ENCODE peak calls at places on chromosome 17, in seven cellular contexts. J is psoas muscle, L is cardiac fibroblast, A is thoracic aorta, U is upper lobe of left lung, Q is HFF-Myc, S is lower leg skin. V is an unnamed sample.

GRCh38 chr17:4033751-4034251 is 69.6 kb upstream of the ATP2A3 start:
- DNase-seq in J (no peak), L (no peak), A (no peak), U (no peak), Q (no peak), S (no peak), V (no peak)

GRCh38 chr17:66715745-66716156 is 119.2 kb upstream of the CACNG5 start:
- DNase-seq in J (no peak), L (peak), A (no peak), U (no peak), Q (peak), S (no peak), V (peak)

GRCh38 chr17:2292100-2292499 is 11.5 kb downstream of the SMG6 start:
- DNase-seq in J (no peak), L (no peak), A (no peak), U (no peak), Q (no peak), S (no peak), V (peak)

GRCh38 chr17:19508327-19508867 is 25.3 kb upstream of the SLC47A1 start:
- DNase-seq in J (peak), L (no peak), A (no peak), U (peak), Q (no peak), S (no peak), V (no peak)

GRCh38 chr17:67519801-67520251 is 142.7 kb downstream of the PITPNC1 start:
- DNase-seq in J (no peak), L (no peak), A (no peak), U (no peak), Q (no peak), S (no peak), V (no peak)

GRCh38 chr17:35241520-35241919 is 1.4 kb upstream of the SLFN5 start:
- DNase-seq in J (peak), L (no peak), A (no peak), U (no peak), Q (no peak), S (no peak), V (no peak)

GRCh38 chr17:42251115-42251514 is 25.1 kb downstream of the STAT5B start:
- DNase-seq in J (no peak), L (peak), A (no peak), U (no peak), Q (no peak), S (no peak), V (no peak)

GRCh38 chr17:32827227-32827626 is 49.7 kb downstream of the MYO1D start:
- DNase-seq in J (no peak), L (no peak), A (no peak), U (no peak), Q (no peak), S (no peak), V (no peak)

GRCh38 chr17:69350911-69351310 is 24.0 kb upstream of the ABCA5 start:
- DNase-seq in J (no peak), L (no peak), A (no peak), U (no peak), Q (no peak), S (no peak), V (no peak)

GRCh38 chr17:48322060-48322459 is 108.0 kb downstream of the SKAP1 start:
- DNase-seq in J (no peak), L (peak), A (no peak), U (no peak), Q (no peak), S (no peak), V (peak)

GRCh38 chr17:79944821-79945391 is 90.8 kb downstream of the TBC1D16 start:
- DNase-seq in J (peak), L (no peak), A (no peak), U (peak), Q (no peak), S (no peak), V (no peak)

GRCh38 chr17:18854956-18855355 is 3.0 kb upstream of the PRPSAP2 start:
- DNase-seq in J (no peak), L (no peak), A (no peak), U (no peak), Q (no peak), S (no peak), V (no peak)

GRCh38 chr17:65530985-65531507 is 30.4 kb downstream of the AXIN2 start:
- DNase-seq in J (no peak), L (peak), A (no peak), U (no peak), Q (peak), S (no peak), V (no peak)

GRCh38 chr17:9531080-9531479 is 44.5 kb downstream of the STX8 start:
- DNase-seq in J (no peak), L (peak), A (no peak), U (no peak), Q (no peak), S (no peak), V (no peak)

GRCh38 chr17:6456914-6457687 is 12.8 kb downstream of the PIMREG start:
- DNase-seq in J (peak), L (peak), A (no peak), U (no peak), Q (no peak), S (no peak), V (peak)

GRCh38 chr17:63445571-63446217 is 412 bp downstream of the CYB561 start:
- DNase-seq in J (no peak), L (no peak), A (no peak), U (peak), Q (no peak), S (no peak), V (no peak)

GRCh38 chr17:15306406-15306970 is 34.9 kb downstream of the TEKT3 start:
- DNase-seq in J (no peak), L (peak), A (no peak), U (no peak), Q (no peak), S (no peak), V (no peak)

GRCh38 chr17:38751803-38752118 is 780 bp upstream of the PSMB3 start:
- DNase-seq in J (peak), L (peak), A (no peak), U (peak), Q (peak), S (peak), V (peak)

GRCh38 chr17:27268394-27269085 is 25.4 kb upstream of the WSB1 start:
- DNase-seq in J (no peak), L (no peak), A (no peak), U (peak), Q (no peak), S (no peak), V (no peak)

GRCh38 chr17:21089933-21090888 is 36.6 kb upstream of the DHRS7B start:
- DNase-seq in J (no peak), L (no peak), A (no peak), U (no peak), Q (no peak), S (no peak), V (no peak)

GRCh38 chr17:48593126-48593829 is at the start of gene HOXB5:
- DNase-seq in J (no peak), L (no peak), A (no peak), U (no peak), Q (no peak), S (no peak), V (no peak)

GRCh38 chr17:75856062-75856681 is 1.0 kb upstream of the WBP2 start:
- DNase-seq in J (no peak), L (no peak), A (no peak), U (no peak), Q (no peak), S (no peak), V (no peak)

GRCh38 chr17:35568561-35568960 is 7.9 kb upstream of the SLFN14 start:
- DNase-seq in J (no peak), L (peak), A (no peak), U (peak), Q (no peak), S (no peak), V (peak)

GRCh38 chr17:73420897-73421296 is 109.1 kb upstream of the CDC42EP4 start:
- DNase-seq in J (no peak), L (no peak), A (no peak), U (no peak), Q (no peak), S (no peak), V (no peak)
- TF ChIP-seq CTCF in J (no peak), L (peak), A (no peak), U (no peak), Q (peak), S (no peak), V (peak)

GRCh38 chr17:78345172-78345571 is 14.7 kb downstream of the SOCS3 start:
- DNase-seq in J (no peak), L (no peak), A (no peak), U (no peak), Q (no peak), S (no peak), V (no peak)
- TF ChIP-seq CTCF in J (peak), L (no peak), A (no peak), U (no peak), Q (no peak), S (no peak), V (peak)

DNA sequence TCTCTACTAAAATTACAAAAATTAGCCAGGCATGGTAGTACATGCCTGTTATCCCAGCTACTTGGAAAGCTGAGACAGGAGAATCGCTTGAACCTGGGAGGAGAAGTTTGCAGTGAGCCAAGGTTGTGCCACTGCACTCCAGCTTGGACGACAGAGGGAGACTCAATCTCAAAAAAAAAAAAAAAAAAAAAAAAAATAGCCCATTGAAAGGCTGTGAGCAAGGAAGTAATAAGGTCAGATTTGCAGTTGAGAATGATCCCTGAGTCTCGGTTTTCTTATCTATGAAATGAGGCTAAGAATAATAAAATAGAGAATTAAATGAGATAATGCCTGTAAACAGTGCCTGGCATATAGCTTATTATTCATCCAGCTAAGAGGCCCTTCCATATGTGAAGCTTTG is 1.3 kb upstream of the PDK2 start:
- DNase-seq in J (no peak), L (no peak), A (no peak), U (no peak), Q (no peak), S (no peak), V (no peak)
- TF ChIP-seq CTCF in J (no peak), L (no peak), A (no peak), U (no peak), Q (no peak), S (no peak), V (no peak)

DNA sequence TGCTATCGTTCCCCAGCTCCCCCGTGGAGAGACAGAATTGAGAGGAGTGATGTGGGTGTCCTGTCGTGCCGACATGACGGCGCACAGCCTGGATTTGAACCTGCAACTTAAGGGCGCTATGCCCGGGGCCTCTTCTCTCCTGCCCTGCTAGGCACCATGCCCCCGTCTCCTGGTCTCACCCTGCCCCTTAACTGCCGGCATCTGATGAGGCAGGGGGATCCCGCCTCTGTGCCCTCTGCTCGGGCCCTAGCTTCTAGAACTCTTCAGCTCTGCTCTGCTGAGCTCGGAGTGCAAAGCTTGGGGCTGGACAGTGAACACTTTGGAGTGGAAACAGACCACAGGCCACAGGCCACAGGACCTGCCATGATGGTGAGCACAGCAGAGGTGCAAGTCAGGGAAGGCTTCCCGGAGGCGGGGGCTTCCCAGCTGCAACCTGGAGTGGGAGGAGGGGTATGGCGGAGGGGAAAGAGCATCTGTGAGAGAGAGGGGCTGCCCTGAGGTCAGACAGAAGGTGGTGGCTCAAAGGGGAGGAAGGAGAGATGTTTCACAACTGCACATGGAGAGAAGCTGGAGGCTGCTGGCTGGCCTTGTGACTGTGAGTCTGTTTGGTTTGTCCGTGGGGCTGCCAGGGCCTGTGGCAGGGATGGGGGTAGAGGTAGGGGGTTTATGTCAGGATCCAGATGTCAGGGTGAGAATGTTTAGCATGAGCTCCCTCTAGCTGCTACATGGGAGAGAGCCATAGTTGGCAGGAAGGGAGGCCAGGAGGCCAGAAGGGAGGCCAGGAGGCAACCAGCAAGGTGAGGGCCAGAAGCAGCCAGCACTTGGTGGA is 107.8 kb downstream of the CRLF3 start:
- DNase-seq in J (peak), L (peak), A (no peak), U (no peak), Q (no peak), S (no peak), V (no peak)
- TF ChIP-seq CTCF in J (no peak), L (peak), A (no peak), U (no peak), Q (peak), S (no peak), V (peak)

GRCh38 chr17:795276-795675 is 13.1 kb downstream of the MRM3 start:
- DNase-seq in J (peak), L (no peak), A (no peak), U (no peak), Q (no peak), S (no peak), V (no peak)

GRCh38 chr17:789160-789840 is 7.1 kb downstream of the MRM3 start:
- DNase-seq in J (no peak), L (no peak), A (no peak), U (no peak), Q (no peak), S (no peak), V (no peak)

GRCh38 chr17:791807-792206 is 9.7 kb downstream of the MRM3 start:
- DNase-seq in J (peak), L (no peak), A (no peak), U (no peak), Q (no peak), S (no peak), V (no peak)

GRCh38 chr17:794876-795275 is 12.7 kb downstream of the MRM3 start:
- DNase-seq in J (peak), L (peak), A (peak), U (peak), Q (no peak), S (peak), V (peak)

DNA sequence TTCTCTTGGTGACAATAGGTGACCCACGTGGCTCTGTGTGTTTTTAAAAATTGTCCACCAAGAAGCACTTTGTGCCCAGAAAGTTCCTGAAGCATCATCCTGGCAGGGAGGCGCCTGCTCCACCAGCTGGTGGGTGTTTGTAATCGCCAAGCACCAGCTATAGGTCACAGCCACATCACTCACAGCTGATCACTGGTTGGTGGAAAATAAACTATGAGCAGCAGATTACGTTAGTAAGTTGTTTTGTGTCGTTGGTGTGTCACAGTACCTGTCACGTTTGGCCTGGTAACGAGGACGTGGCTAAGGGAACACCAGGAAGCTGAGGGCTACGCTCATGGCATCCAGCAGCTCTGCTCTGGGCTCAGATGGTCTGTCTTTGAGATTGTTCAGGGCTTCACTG is 10.1 kb downstream of the MRM3 start:
- DNase-seq in J (peak), L (no peak), A (no peak), U (no peak), Q (no peak), S (no peak), V (no peak)
- TF ChIP-seq CTCF in J (no peak), L (no peak), A (no peak), U (no peak), Q (no peak), S (no peak), V (peak)

GRCh38 chr17:81480140-81480917 is 32.3 kb downstream of the ACTG1 start:
- DNase-seq in J (peak), L (peak), A (no peak), U (no peak), Q (no peak), S (no peak), V (peak)
- TF ChIP-seq CTCF in J (no peak), L (peak), A (no peak), U (no peak), Q (no peak), S (no peak), V (no peak)

GRCh38 chr17:45306623-45307022 is 10.2 kb downstream of the MAP3K14 start:
- DNase-seq in J (no peak), L (no peak), A (no peak), U (no peak), Q (no peak), S (no peak), V (no peak)
- TF ChIP-seq CTCF in J (no peak), L (no peak), A (no peak), U (no peak), Q (peak), S (no peak), V (peak)

GRCh38 chr17:37651846-37652245 is 8.6 kb upstream of the DDX52 start:
- DNase-seq in J (no peak), L (no peak), A (no peak), U (no peak), Q (no peak), S (no peak), V (no peak)

GRCh38 chr17:37648555-37648954 is 5.3 kb upstream of the DDX52 start:
- DNase-seq in J (no peak), L (peak), A (no peak), U (no peak), Q (peak), S (no peak), V (peak)

GRCh38 chr17:37650419-37651003 is 7.3 kb upstream of the DDX52 start:
- DNase-seq in J (no peak), L (peak), A (no peak), U (no peak), Q (no peak), S (no peak), V (peak)
- TF ChIP-seq CTCF in J (peak), L (peak), A (no peak), U (no peak), Q (peak), S (no peak), V (peak)

GRCh38 chr17:81338301-81339179 is 43.4 kb upstream of the SLC38A10 start:
- DNase-seq in J (peak), L (peak), A (no peak), U (no peak), Q (no peak), S (no peak), V (no peak)
- TF ChIP-seq CTCF in J (no peak), L (no peak), A (no peak), U (no peak), Q (no peak), S (no peak), V (no peak)

GRCh38 chr17:57740225-57740528 is 4.9 kb downstream of the CCDC182 start:
- DNase-seq in J (no peak), L (no peak), A (no peak), U (no peak), Q (no peak), S (no peak), V (no peak)
- TF ChIP-seq CTCF in J (no peak), L (no peak), A (no peak), U (no peak), Q (no peak), S (no peak), V (no peak)

V was measured in HFFc6.